ENCODE peak calls at places on chromosomes 11 and 22, in nine cellular contexts. H, F, A, V, M, C, B, U and E are unnamed samples.

GRCh38 chr11:96026310-96026709 is 102.4 kb upstream of the MTMR2 start:
- DNase-seq in B (no peak), V (no peak), M (no peak), H (no peak), C (no peak), U (no peak), A (no peak), F (no peak), E (no peak)

GRCh38 chr11:69965821-69966582 is 112.1 kb upstream of the ANO1 start:
- DNase-seq in H (no peak), C (no peak), U (no peak), V (no peak), F (no peak), A (no peak), B (no peak), M (no peak), E (no peak)

GRCh38 chr11:128476729-128477128 is 110.6 kb downstream of the ETS1 start:
- DNase-seq in F (no peak), U (no peak), H (no peak), C (peak), A (no peak), V (no peak), M (no peak), B (no peak), E (no peak)

GRCh38 chr11:123373754-123374621 is 56.1 kb upstream of the GRAMD1B start:
- DNase-seq in H (no peak), M (no peak), C (no peak), U (no peak), V (no peak), F (no peak), B (no peak), A (no peak), E (no peak)

GRCh38 chr11:70694371-70694770 is 296.0 kb downstream of the CTTN start:
- DNase-seq in M (no peak), H (no peak), B (no peak), U (no peak), F (no peak), V (no peak), A (no peak), C (no peak), E (no peak)

GRCh38 chr11:64619811-64620285 is 28.8 kb downstream of the SLC22A12 start:
- DNase-seq in H (no peak), A (peak), C (no peak), V (peak), M (peak), B (no peak), U (peak), F (peak), E (peak)

GRCh38 chr11:95282337-95282751 is 51.3 kb upstream of the SESN3 start:
- DNase-seq in M (no peak), C (no peak), A (no peak), F (no peak), B (no peak), V (peak), H (no peak), U (no peak), E (no peak)

GRCh38 chr11:60657880-60658279 is 41.5 kb upstream of the MS4A8 start:
- DNase-seq in U (no peak), A (no peak), C (no peak), V (peak), B (no peak), M (no peak), F (no peak), H (no peak), E (no peak)

GRCh38 chr22:20244250-20244648 is 23.9 kb downstream of the RTN4R start:
- DNase-seq in A (no peak), B (no peak), F (no peak), M (no peak), U (no peak), V (no peak), H (no peak), C (no peak), E (no peak)

GRCh38 chr11:45964911-45965389 is 42.5 kb downstream of the LARGE2 start:
- DNase-seq in F (peak), V (peak), A (peak), H (peak), U (peak), C (peak), B (peak), M (peak), E (peak)

GRCh38 chr11:103332409-103332808 is 223.2 kb downstream of the DYNC2H1 start:
- DNase-seq in V (no peak), F (no peak), M (no peak), C (no peak), B (no peak), H (no peak), U (no peak), A (no peak), E (no peak)

GRCh38 chr22:27105142-27106025 is 448.0 kb downstream of the MIAT start:
- DNase-seq in V (no peak), A (peak), H (peak), C (no peak), B (no peak), U (peak), F (peak), M (peak), E (peak)

GRCh38 chr11:60950933-60951610 is 904 bp downstream of the SLC15A3 start:
- DNase-seq in V (no peak), F (no peak), B (peak), M (no peak), H (no peak), U (peak), A (no peak), C (no peak), E (peak)

GRCh38 chr11:35235944-35236666 is 97.1 kb downstream of the CD44 start:
- DNase-seq in U (no peak), H (peak), V (peak), A (no peak), F (peak), C (peak), M (peak), B (no peak), E (no peak)

GRCh38 chr22:37641251-37641949 is 1.9 kb downstream of the SH3BP1 start:
- DNase-seq in M (no peak), F (no peak), H (no peak), V (no peak), A (no peak), U (no peak), C (no peak), B (no peak), E (no peak)
- H3K4me3 ChIP-seq in M (no peak), F (no peak), H (no peak), V (no peak), A (no peak), U (no peak), C (peak), B (peak), E (no peak)

DNA sequence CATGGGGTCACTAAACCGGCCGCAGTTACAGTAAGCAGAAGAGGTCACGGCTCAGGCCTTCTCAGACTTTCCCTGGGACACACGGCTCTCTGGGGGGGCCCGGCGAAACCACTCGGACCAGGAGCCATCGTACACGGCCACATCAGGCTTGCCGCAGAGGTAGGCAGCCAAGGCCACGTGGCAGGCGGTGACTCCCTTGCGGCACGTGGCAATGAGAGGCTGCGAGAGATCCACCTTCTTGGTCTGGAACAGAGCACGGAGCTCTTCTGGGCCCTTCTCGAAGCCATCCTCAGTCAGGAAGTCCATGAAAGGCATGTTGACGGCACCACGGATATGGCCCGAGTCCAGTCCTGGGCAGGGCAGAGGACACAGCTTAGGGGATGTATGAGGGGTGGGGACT is 8.3 kb downstream of the TST start:
- DNase-seq in A (no peak), F (no peak), M (no peak), V (no peak), C (no peak), H (no peak), B (no peak), U (no peak), E (no peak)
- H3K4me3 ChIP-seq in A (no peak), F (no peak), M (no peak), V (no peak), C (no peak), H (no peak), B (no peak), U (no peak), E (no peak)

DNA sequence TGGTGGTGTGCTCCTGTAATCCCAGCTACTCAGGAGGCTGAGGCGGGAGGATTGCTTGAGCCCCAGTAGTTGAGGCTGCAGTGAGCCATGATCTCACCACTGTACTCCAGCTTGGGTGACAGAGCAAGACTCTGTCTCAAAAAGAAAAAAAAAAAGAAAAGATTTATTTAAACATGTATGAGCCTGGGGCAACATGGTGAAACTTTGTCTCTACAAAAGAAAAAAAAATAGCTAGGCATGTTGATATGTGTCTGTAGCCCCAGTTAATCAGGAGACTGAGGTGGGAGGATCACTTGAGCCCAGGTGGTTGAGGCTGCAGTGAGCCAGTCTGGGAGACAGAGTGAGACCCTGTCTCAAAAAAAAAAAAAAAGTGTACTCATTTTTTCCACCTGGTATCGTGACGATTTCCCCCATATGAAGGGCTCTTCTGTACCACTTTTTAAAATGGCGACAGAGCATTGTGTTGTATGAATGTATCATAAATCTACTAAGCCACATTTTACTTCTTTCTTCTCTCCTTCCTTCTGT is 16.4 kb upstream of the KCTD14 start:
- DNase-seq in B (no peak), U (no peak), A (no peak), C (no peak), M (no peak), H (no peak), F (no peak), V (no peak), E (no peak)
- H3K4me3 ChIP-seq in B (no peak), U (no peak), A (no peak), C (no peak), M (no peak), H (no peak), F (no peak), V (peak), E (no peak)

GRCh38 chr11:57647960-57648776 is 1.5 kb downstream of the YPEL4 start:
- DNase-seq in F (peak), C (no peak), H (no peak), V (no peak), M (no peak), B (no peak), A (no peak), U (no peak), E (peak)
- H3K4me3 ChIP-seq in F (no peak), C (no peak), H (peak), V (no peak), M (no peak), B (no peak), A (no peak), U (peak), E (no peak)

DNA sequence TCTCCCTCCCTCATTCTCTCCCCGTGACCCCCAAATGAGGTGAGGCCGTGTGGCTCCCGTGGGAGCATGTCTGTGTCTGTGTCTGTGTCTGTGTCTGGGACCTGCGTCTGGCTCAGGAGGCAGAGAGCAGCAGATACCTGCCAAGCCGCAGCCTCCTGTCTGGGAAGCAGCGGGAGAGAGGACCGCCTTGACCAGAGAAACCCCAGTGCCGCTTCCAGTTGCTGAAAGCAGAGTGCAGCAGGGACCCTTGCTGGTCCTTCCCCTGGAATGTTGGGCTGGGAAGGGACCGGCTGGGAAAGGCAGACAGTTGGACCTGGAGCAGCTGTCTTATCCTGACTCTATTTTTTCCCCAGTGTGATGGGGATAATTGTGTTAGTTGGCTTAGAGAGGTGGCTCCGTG is 525 bp downstream of the CSDC2 start:
- DNase-seq in M (peak), A (peak), C (no peak), B (no peak), F (no peak), H (no peak), U (no peak), V (no peak), E (no peak)
- H3K4me3 ChIP-seq in M (peak), A (no peak), C (no peak), B (no peak), F (no peak), H (peak), U (peak), V (peak), E (no peak)

GRCh38 chr11:85809881-85810280 is 1.1 kb downstream of the SYTL2 start:
- DNase-seq in B (no peak), C (no peak), U (peak), H (no peak), A (no peak), V (peak), F (no peak), M (no peak), E (peak)
- H3K4me3 ChIP-seq in B (no peak), C (peak), U (peak), H (peak), A (no peak), V (peak), F (no peak), M (peak), E (peak)

GRCh38 chr11:2201542-2201941 is 29.9 kb upstream of the TH start:
- DNase-seq in F (no peak), V (no peak), H (no peak), U (no peak), B (no peak), M (no peak), A (no peak), C (no peak), E (no peak)

GRCh38 chr11:2203440-2204259 is 32.0 kb upstream of the TH start:
- DNase-seq in C (no peak), H (no peak), M (no peak), B (no peak), F (no peak), V (no peak), U (no peak), A (peak), E (no peak)

GRCh38 chr11:2204361-2205213 is 33.0 kb upstream of the TH start:
- DNase-seq in H (no peak), U (peak), C (no peak), F (no peak), B (no peak), A (peak), V (no peak), M (no peak), E (no peak)

GRCh38 chr11:2202071-2202899 is 30.7 kb upstream of the TH start:
- DNase-seq in C (no peak), B (no peak), U (no peak), V (no peak), F (no peak), H (no peak), A (no peak), M (no peak), E (peak)

GRCh38 chr11:2202900-2203439 is 31.4 kb upstream of the TH start:
- DNase-seq in M (no peak), F (no peak), V (no peak), U (no peak), B (no peak), A (peak), H (no peak), C (no peak), E (no peak)
- H3K4me3 ChIP-seq in M (no peak), F (no peak), V (no peak), U (no peak), B (no peak), A (no peak), H (no peak), C (no peak), E (no peak)